ENCODE peak calls at places on chromosomes 2 and 18, in four cellular contexts. One of them, this sample, is unnamed.
A peak's percentile ranks its signal among the peaks of the same experiment; 100 is the strongest.

GRCh38 chr2:148817210-148817708 is 57.8 kb upstream of the KIF5C start:
- DNase-seq in K562: no peak
- DNase-seq in HL-60: no peak
- DNase-seq in GM12878: no peak
- DNase-seq in this sample: no peak

GRCh38 chr2:233810385-233810784 is 32.3 kb downstream of the MROH2A start:
- DNase-seq in HL-60: no peak
- DNase-seq in K562: no peak
- DNase-seq in GM12878: no peak
- DNase-seq in this sample: no peak

GRCh38 chr2:23320058-23320457 is 64.9 kb upstream of the KLHL29 start:
- DNase-seq in GM12878: no peak
- DNase-seq in K562: no peak
- DNase-seq in HL-60: no peak
- DNase-seq in this sample: no peak

GRCh38 chr2:113103958-113104627 is 23.3 kb upstream of the IL1RN start:
- DNase-seq in GM12878: no peak
- DNase-seq in HL-60: no peak
- DNase-seq in K562: no peak
- DNase-seq in this sample: no peak

GRCh38 chr18:23614413-23614812 is 28.1 kb upstream of the NPC1 start:
- DNase-seq in GM12878: no peak
- DNase-seq in HL-60: no peak
- DNase-seq in K562: no peak
- DNase-seq in this sample: no peak

GRCh38 chr2:170313636-170314348 is 135.8 kb downstream of the MYO3B start:
- DNase-seq in K562: peak; percentile 29
- DNase-seq in GM12878: no peak
- DNase-seq in HL-60: no peak
- DNase-seq in this sample: no peak

GRCh38 chr2:869357-869871 is 81.2 kb upstream of the SNTG2 start:
- DNase-seq in K562: no peak
- DNase-seq in GM12878: no peak
- DNase-seq in HL-60: no peak
- DNase-seq in this sample: no peak

GRCh38 chr18:5393779-5394178 is 98.3 kb upstream of the ZBTB14 start:
- DNase-seq in K562: no peak
- DNase-seq in HL-60: no peak
- DNase-seq in GM12878: no peak
- DNase-seq in this sample: no peak

GRCh38 chr2:171960570-171960969 is 38.3 kb downstream of the HAT1 start:
- DNase-seq in K562: no peak
- DNase-seq in HL-60: no peak
- DNase-seq in GM12878: no peak
- DNase-seq in this sample: no peak

GRCh38 chr18:62389761-62390481 is 64.8 kb downstream of the TNFRSF11A start:
- DNase-seq in HL-60: no peak
- DNase-seq in K562: peak; percentile 16
- DNase-seq in GM12878: no peak
- DNase-seq in this sample: no peak

GRCh38 chr18:43789234-43790000 is 512.1 kb upstream of the SYT4 start:
- DNase-seq in HL-60: no peak
- DNase-seq in K562: no peak
- DNase-seq in GM12878: no peak
- DNase-seq in this sample: no peak

GRCh38 chr2:25576596-25576995 is 96.8 kb downstream of the DTNB start:
- DNase-seq in GM12878: no peak
- DNase-seq in K562: no peak
- DNase-seq in HL-60: no peak
- DNase-seq in this sample: no peak

GRCh38 chr2:16006537-16007166 is 66.3 kb downstream of the MYCN start:
- DNase-seq in HL-60: no peak
- DNase-seq in K562: no peak
- DNase-seq in GM12878: no peak
- DNase-seq in this sample: no peak

GRCh38 chr2:157194097-157194688 is 63.3 kb upstream of the GALNT5 start:
- DNase-seq in K562: peak; percentile 62
- DNase-seq in HL-60: peak; percentile 12
- DNase-seq in GM12878: no peak
- DNase-seq in this sample: peak; percentile 5

GRCh38 chr2:231711677-231712461 is 3.5 kb downstream of the PTMA start:
- DNase-seq in GM12878: no peak
- DNase-seq in HL-60: no peak
- DNase-seq in K562: no peak
- DNase-seq in this sample: no peak

GRCh38 chr2:101773137-101773536 is 75.6 kb downstream of the MAP4K4 start:
- DNase-seq in GM12878: no peak
- DNase-seq in HL-60: no peak
- DNase-seq in K562: no peak
- DNase-seq in this sample: no peak

GRCh38 chr2:96604104-96604503 is 34.0 kb downstream of the KANSL3 start:
- DNase-seq in K562: no peak
- DNase-seq in GM12878: no peak
- DNase-seq in HL-60: no peak
- DNase-seq in this sample: no peak

GRCh38 chr18:32308493-32309120 is 118.8 kb downstream of the MEP1B start:
- DNase-seq in GM12878: no peak
- DNase-seq in HL-60: no peak
- DNase-seq in K562: no peak
- DNase-seq in this sample: no peak

GRCh38 chr2:73998451-73998850 is 13.7 kb downstream of the TET3 start:
- DNase-seq in GM12878: no peak
- DNase-seq in HL-60: no peak
- DNase-seq in K562: no peak
- DNase-seq in this sample: no peak

GRCh38 chr18:36849288-36850011 is 20.5 kb downstream of the KIAA1328 start:
- DNase-seq in HL-60: no peak
- DNase-seq in K562: no peak
- DNase-seq in GM12878: no peak
- DNase-seq in this sample: no peak

GRCh38 chr18:6866552-6866951 is 137.0 kb downstream of the ARHGAP28 start:
- DNase-seq in GM12878: no peak
- DNase-seq in HL-60: no peak
- DNase-seq in K562: no peak
- DNase-seq in this sample: no peak

GRCh38 chr18:45666006-45666405 is 50.7 kb downstream of the SLC14A2 start:
- DNase-seq in GM12878: no peak
- DNase-seq in K562: no peak
- DNase-seq in HL-60: no peak
- DNase-seq in this sample: no peak

GRCh38 chr2:72026819-72027425 is 120.7 kb downstream of the CYP26B1 start:
- DNase-seq in K562: no peak
- DNase-seq in GM12878: no peak
- DNase-seq in HL-60: no peak
- DNase-seq in this sample: no peak

GRCh38 chr18:2906522-2907458 is 60.0 kb downstream of the EMILIN2 start:
- DNase-seq in GM12878: no peak
- DNase-seq in HL-60: peak; percentile 53
- DNase-seq in K562: peak; percentile 74
- DNase-seq in this sample: peak; percentile 77

GRCh38 chr2:34524115-34524514 is 925.0 kb upstream of the FAM98A start:
- DNase-seq in GM12878: no peak
- DNase-seq in HL-60: no peak
- DNase-seq in K562: no peak
- DNase-seq in this sample: no peak

GRCh38 chr2:162994718-162995117 is 156.2 kb upstream of the KCNH7 start:
- DNase-seq in HL-60: no peak
- DNase-seq in GM12878: no peak
- DNase-seq in K562: no peak
- DNase-seq in this sample: no peak

GRCh38 chr2:215238485-215239098 is 73.3 kb upstream of the ATIC start:
- DNase-seq in HL-60: no peak
- DNase-seq in GM12878: no peak
- DNase-seq in K562: no peak
- DNase-seq in this sample: no peak

GRCh38 chr2:216492951-216493685 is 5.5 kb upstream of the RPL37A start:
- DNase-seq in K562: no peak
- DNase-seq in GM12878: no peak
- DNase-seq in HL-60: no peak
- DNase-seq in this sample: no peak

DNA sequence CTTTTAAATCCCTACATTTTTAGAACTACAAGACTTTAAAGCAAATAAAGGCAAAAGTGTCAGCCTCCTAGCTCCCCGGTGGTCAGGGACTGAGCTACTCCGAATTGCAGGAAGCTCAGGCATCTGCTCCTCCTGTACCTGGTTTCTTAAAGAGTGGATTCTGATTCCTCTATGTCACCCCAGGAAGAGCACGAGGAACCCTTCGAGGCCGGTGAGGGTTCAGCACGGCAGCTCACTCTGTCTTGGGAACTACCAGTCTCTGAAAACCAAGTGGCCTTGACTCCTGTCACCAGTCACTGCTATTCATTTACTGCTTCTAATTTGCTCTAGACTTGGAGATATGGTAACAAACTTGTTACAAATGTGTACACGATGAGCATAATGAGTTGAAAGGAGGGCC is 2.3 kb downstream of the PER2 start:
- DNase-seq in HL-60: no peak
- DNase-seq in GM12878: no peak
- DNase-seq in K562: no peak
- DNase-seq in this sample: no peak
- TF ChIP-seq SPI1 in HL-60: no peak
- TF ChIP-seq SPI1 in GM12878: no peak
- TF ChIP-seq SPI1 in K562: no peak
- TF ChIP-seq SPI1 in this sample: no peak

GRCh38 chr2:238302751-238303150 is 14.3 kb upstream of the PER2 start:
- DNase-seq in K562: no peak
- DNase-seq in HL-60: no peak
- DNase-seq in GM12878: no peak
- DNase-seq in this sample: no peak

GRCh38 chr2:238304116-238304515 is 15.7 kb upstream of the PER2 start:
- DNase-seq in GM12878: no peak
- DNase-seq in K562: no peak
- DNase-seq in HL-60: no peak
- DNase-seq in this sample: no peak

GRCh38 chr2:238305965-238306679 is 14.2 kb upstream of the TRAF3IP1 start:
- DNase-seq in GM12878: no peak
- DNase-seq in K562: no peak
- DNase-seq in HL-60: no peak
- DNase-seq in this sample: no peak

GRCh38 chr2:238306680-238306998 is 13.7 kb upstream of the TRAF3IP1 start:
- DNase-seq in HL-60: no peak
- DNase-seq in K562: no peak
- DNase-seq in GM12878: no peak
- DNase-seq in this sample: no peak

DNA sequence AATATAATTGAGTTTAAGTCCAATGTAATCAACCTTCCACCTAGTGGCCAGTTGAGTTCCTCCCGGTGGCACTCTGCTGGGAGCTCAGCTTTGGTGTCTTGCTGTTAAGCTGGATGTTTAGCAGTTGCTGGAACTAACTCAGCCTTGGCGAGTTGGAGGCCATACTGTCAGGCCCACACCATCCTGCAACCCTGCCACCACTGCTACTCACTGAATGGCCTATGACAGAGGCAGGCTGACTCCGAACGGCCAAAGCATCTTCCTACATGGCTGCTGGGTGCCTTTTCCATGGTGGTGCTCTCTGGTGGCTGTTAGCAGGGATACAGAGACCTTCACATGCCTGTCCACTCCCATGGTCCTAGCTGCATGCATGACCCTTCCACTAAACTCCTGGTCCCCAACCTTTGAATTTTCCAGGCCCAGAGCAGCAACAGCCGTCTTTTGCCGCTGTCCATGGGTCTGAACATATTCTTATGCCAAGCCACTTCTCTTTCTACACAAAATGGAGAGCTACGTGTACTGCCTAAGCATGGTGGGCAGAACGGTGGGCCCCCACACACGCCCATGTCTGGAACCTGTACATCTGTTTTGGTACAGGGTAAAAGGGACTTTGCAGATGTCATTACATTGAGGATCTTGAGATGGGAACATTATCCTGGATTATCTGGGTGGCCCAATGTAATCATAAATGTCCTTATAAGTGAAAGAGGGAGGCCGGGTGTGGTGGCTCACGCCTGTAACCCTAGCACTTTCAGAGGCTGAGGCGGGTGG is 15.0 kb upstream of the TRAF3IP1 start:
- DNase-seq in GM12878: no peak
- DNase-seq in HL-60: no peak
- DNase-seq in K562: no peak
- DNase-seq in this sample: no peak
- TF ChIP-seq SPI1 in GM12878: no peak
- TF ChIP-seq SPI1 in HL-60: no peak
- TF ChIP-seq SPI1 in K562: no peak
- TF ChIP-seq SPI1 in this sample: no peak

DNA sequence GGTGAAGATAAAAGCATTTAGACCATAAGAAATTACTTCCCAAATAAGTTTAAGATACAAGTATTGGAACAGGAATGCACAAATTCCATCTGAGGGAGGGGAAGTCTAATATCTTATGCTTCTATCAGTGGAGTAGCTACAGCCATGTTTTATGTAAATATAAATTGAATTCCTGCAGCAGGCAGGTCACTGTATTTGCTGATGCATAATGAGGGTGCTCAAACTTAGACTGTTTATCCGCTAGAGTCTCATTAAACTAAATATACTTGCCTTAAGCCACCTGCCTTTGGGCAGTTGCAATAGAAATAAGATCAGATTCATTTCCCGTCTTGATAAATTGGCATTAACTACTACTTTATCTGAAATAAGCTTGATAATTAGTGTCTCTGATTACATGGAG is 603.9 kb upstream of the GCFC2 start:
- DNase-seq in K562: no peak
- DNase-seq in HL-60: no peak
- DNase-seq in GM12878: no peak
- DNase-seq in this sample: no peak
- TF ChIP-seq SPI1 in K562: no peak
- TF ChIP-seq SPI1 in HL-60: no peak
- TF ChIP-seq SPI1 in GM12878: no peak
- TF ChIP-seq SPI1 in this sample: no peak

DNA sequence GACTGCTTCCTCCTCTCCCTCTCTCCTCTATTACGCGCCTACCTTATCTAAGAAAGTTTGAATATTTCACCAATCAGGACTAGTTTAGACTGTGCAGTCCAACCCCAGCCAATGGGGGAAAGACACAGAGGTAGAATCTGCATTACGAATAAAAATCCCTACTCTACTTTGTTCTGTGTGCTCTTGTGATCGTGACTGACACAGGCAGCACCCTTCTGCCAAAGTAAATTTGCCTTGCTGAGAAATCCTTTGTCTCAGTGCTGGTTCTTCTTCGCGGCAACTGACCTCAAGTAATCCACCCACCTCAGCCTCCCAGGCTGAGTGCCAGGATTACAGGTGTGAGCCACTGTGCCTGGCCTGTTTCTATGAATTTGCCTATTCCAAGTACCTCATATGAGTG is 8.6 kb upstream of the CDCA7 start:
- DNase-seq in HL-60: no peak
- DNase-seq in K562: no peak
- DNase-seq in GM12878: no peak
- DNase-seq in this sample: no peak
- TF ChIP-seq SPI1 in HL-60: no peak
- TF ChIP-seq SPI1 in K562: no peak
- TF ChIP-seq SPI1 in GM12878: no peak
- TF ChIP-seq SPI1 in this sample: no peak